ENCODE peak calls at places on chromosomes 16 and 17, in ten cellular contexts. J is B cell; P is GM23338; X is stromal cell of bone marrow; C is HT1080; I is GM20000; H is Caki2; W is central memory CD8-positive, alpha-beta T cell; B is fibroblast of the conjunctiva; N is ovary. E is an unnamed sample.

GRCh38 chr17:57356722-57357391 is 100.5 kb downstream of the MSI2 start:
- DNase-seq in B (no peak), H (no peak), N (no peak), J (no peak), C (no peak), X (no peak), P (peak), I (peak), W (no peak), E (no peak)

GRCh38 chr16:3444032-3444388 is 530 bp downstream of the NAA60 start:
- DNase-seq in C (peak), B (peak), N (no peak), J (no peak), H (peak), I (no peak), W (no peak), X (peak), P (peak), E (no peak)

GRCh38 chr16:4227040-4227332 is 14.9 kb downstream of the SRL start:
- DNase-seq in J (no peak), X (no peak), N (no peak), P (no peak), H (no peak), B (no peak), I (no peak), C (no peak), W (no peak), E (no peak)

GRCh38 chr17:1762233-1762905 is 509 bp downstream of the SERPINF1 start:
- DNase-seq in I (no peak), H (no peak), P (peak), J (no peak), B (peak), X (peak), W (no peak), N (peak), C (no peak), E (peak)

GRCh38 chr16:48494742-48495141 is 109.5 kb upstream of the SIAH1 start:
- DNase-seq in P (no peak), W (no peak), N (no peak), I (peak), X (no peak), J (no peak), H (no peak), B (no peak), C (no peak), E (no peak)

GRCh38 chr16:8949536-8950418 is 13.9 kb downstream of the USP7 start:
- DNase-seq in W (no peak), I (no peak), N (no peak), H (no peak), J (no peak), X (no peak), C (no peak), P (no peak), B (no peak), E (no peak)

GRCh38 chr17:32596666-32597065 is 109.9 kb downstream of the CDK5R1 start:
- DNase-seq in P (no peak), C (peak), W (no peak), H (no peak), J (no peak), N (no peak), B (no peak), I (peak), X (no peak), E (no peak)

GRCh38 chr17:4980644-4981216 is 6.7 kb downstream of the CAMTA2 start:
- DNase-seq in X (no peak), I (peak), W (no peak), N (no peak), C (peak), H (no peak), J (no peak), P (peak), B (no peak), E (no peak)

GRCh38 chr16:1499756-1500464 is 6.8 kb downstream of the TELO2 start:
- DNase-seq in W (no peak), I (no peak), J (no peak), C (no peak), H (no peak), X (no peak), N (no peak), B (no peak), P (no peak), E (no peak)

GRCh38 chr17:50270430-50271172 is 3.7 kb upstream of the TMEM92 start:
- DNase-seq in N (peak), W (no peak), C (no peak), X (no peak), B (peak), P (peak), I (no peak), H (no peak), J (no peak), E (peak)

GRCh38 chr16:11128211-11129123 is 127.5 kb downstream of the SOCS1 start:
- DNase-seq in W (no peak), B (peak), N (no peak), P (no peak), J (no peak), H (no peak), C (no peak), I (no peak), X (peak), E (peak)

GRCh38 chr17:81334419-81334896 is 39.4 kb upstream of the SLC38A10 start:
- DNase-seq in B (no peak), W (no peak), X (no peak), I (no peak), H (no peak), J (no peak), C (no peak), P (no peak), N (no peak), E (no peak)

GRCh38 chr17:6472517-6472916 is 28.3 kb downstream of the PIMREG start:
- DNase-seq in X (no peak), B (no peak), N (no peak), W (no peak), J (no peak), P (no peak), I (no peak), H (no peak), C (no peak), E (no peak)

GRCh38 chr17:77217566-77217965 is 76.8 kb downstream of the SEC14L1 start:
- DNase-seq in B (no peak), X (no peak), I (no peak), H (no peak), C (no peak), W (no peak), N (no peak), J (no peak), P (no peak), E (no peak)

GRCh38 chr17:14784997-14785696 is 480.0 kb downstream of the PMP22 start:
- DNase-seq in B (no peak), W (no peak), J (no peak), P (peak), X (no peak), N (no peak), C (no peak), I (no peak), H (no peak), E (no peak)

GRCh38 chr16:35823342-35823741 is 2363.9 kb downstream of the TP53TG3F start:
- DNase-seq in W (no peak), P (no peak), C (no peak), J (no peak), B (no peak), H (no peak), I (no peak), N (no peak), X (no peak), E (no peak)

GRCh38 chr17:3929764-3930163 is 13.5 kb upstream of the P2RX1 start:
- DNase-seq in H (no peak), I (no peak), P (no peak), W (no peak), B (no peak), X (no peak), N (no peak), C (no peak), J (no peak), E (no peak)

GRCh38 chr17:12953126-12953525 is 64.7 kb downstream of the ELAC2 start:
- DNase-seq in W (no peak), I (peak), P (no peak), N (no peak), H (no peak), J (no peak), X (no peak), C (no peak), B (no peak), E (no peak)

GRCh38 chr16:7394936-7395335 is 62.3 kb downstream of the RBFOX1 start:
- DNase-seq in I (no peak), P (no peak), N (no peak), J (no peak), H (no peak), C (no peak), W (no peak), X (no peak), B (no peak), E (no peak)

GRCh38 chr17:1709403-1709891 is 730 bp downstream of the TLCD2 start:
- DNase-seq in C (no peak), N (no peak), W (no peak), X (no peak), I (no peak), J (peak), B (no peak), H (no peak), P (peak), E (peak)

GRCh38 chr16:23434380-23434779 is 18.6 kb downstream of the COG7 start:
- DNase-seq in P (peak), N (no peak), J (peak), W (no peak), H (peak), B (peak), X (peak), I (peak), C (peak), E (no peak)

GRCh38 chr16:81593481-81593880 is 148.9 kb downstream of the CMIP start:
- DNase-seq in J (no peak), P (peak), X (no peak), C (no peak), I (no peak), H (no peak), N (no peak), B (no peak), W (no peak), E (no peak)

GRCh38 chr17:17668358-17668757 is 12.9 kb upstream of the RAI1 start:
- DNase-seq in C (no peak), J (no peak), B (no peak), P (no peak), X (no peak), W (no peak), N (no peak), I (no peak), H (no peak), E (peak)

GRCh38 chr16:21996923-21997692 is 3.8 kb downstream of the PDZD9 start:
- DNase-seq in B (no peak), X (no peak), W (no peak), N (no peak), C (no peak), H (no peak), I (no peak), P (no peak), J (no peak), E (no peak)

GRCh38 chr17:35189291-35189690 is 4.9 kb downstream of the SLC35G3 start:
- DNase-seq in H (no peak), I (no peak), N (no peak), C (peak), X (peak), P (no peak), W (no peak), B (no peak), J (no peak), E (no peak)

GRCh38 chr17:77124192-77124908 is 16.4 kb upstream of the SEC14L1 start:
- DNase-seq in P (no peak), C (peak), W (no peak), H (peak), B (no peak), X (no peak), J (no peak), N (no peak), I (no peak), E (peak)

GRCh38 chr16:24045641-24046040 is 209.9 kb downstream of the PRKCB start:
- DNase-seq in C (no peak), W (no peak), X (no peak), P (peak), B (no peak), N (no peak), I (no peak), J (no peak), H (no peak), E (no peak)

GRCh38 chr17:79840989-79841286 is 1.7 kb upstream of the CBX4 start:
- DNase-seq in X (no peak), I (no peak), H (no peak), W (no peak), N (no peak), J (no peak), B (no peak), C (no peak), P (no peak), E (no peak)

GRCh38 chr16:23423496-23424049 is 29.4 kb downstream of the COG7 start:
- DNase-seq in C (peak), X (peak), J (no peak), H (peak), I (no peak), N (peak), P (peak), B (peak), W (no peak), E (peak)

GRCh38 chr17:41655611-41656111 is 31.3 kb upstream of the KRT17 start:
- DNase-seq in C (no peak), H (no peak), X (no peak), W (no peak), J (no peak), I (no peak), B (no peak), P (peak), N (no peak), E (no peak)

GRCh38 chr16:76265434-76266045 is 11.7 kb upstream of the CNTNAP4 start:
- DNase-seq in J (no peak), C (peak), W (no peak), B (peak), H (peak), X (no peak), N (no peak), I (peak), P (peak), E (no peak)

GRCh38 chr16:46947900-46948547 is 25.4 kb downstream of the DNAJA2 start:
- DNase-seq in W (no peak), H (peak), J (peak), X (no peak), N (no peak), P (peak), C (peak), I (peak), B (peak), E (no peak)

GRCh38 chr17:32631341-32632109 is 144.7 kb downstream of the CDK5R1 start:
- DNase-seq in J (no peak), H (no peak), C (no peak), W (no peak), B (no peak), I (no peak), X (no peak), P (no peak), N (no peak), E (no peak)

GRCh38 chr17:44502598-44503079 is 567 bp downstream of the GPATCH8 start:
- DNase-seq in X (no peak), H (no peak), W (no peak), C (no peak), P (no peak), B (no peak), N (no peak), I (peak), J (no peak), E (no peak)

GRCh38 chr16:27181020-27181419 is 22.3 kb upstream of the KDM8 start:
- DNase-seq in W (no peak), X (no peak), H (no peak), I (no peak), N (no peak), C (no peak), P (peak), J (no peak), B (no peak), E (no peak)

GRCh38 chr17:61218438-61218837 is 181.2 kb upstream of the TBX2 start:
- DNase-seq in C (peak), I (no peak), P (no peak), J (no peak), H (no peak), X (no peak), B (no peak), N (no peak), W (no peak), E (no peak)

GRCh38 chr17:68248886-68249872 is 1.3 kb downstream of the AMZ2 start:
- DNase-seq in X (no peak), J (no peak), C (peak), N (no peak), P (no peak), I (no peak), H (no peak), W (no peak), B (no peak), E (no peak)